ENCODE peak calls at places on chromosomes 13 and 19, in ten cellular contexts. D is RWPE2, Y is sigmoid colon, N is left ventricle myocardium inferior, T is IMR-90, Q is lower lobe of right lung, F is fibroblast of lung, P is BJ, Z is uterus, H is tibial artery. X is an unnamed sample.
A peak's percentile ranks its signal among the peaks of the same experiment; 100 is the strongest.

GRCh38 chr19:755063-755462 is 4.2 kb downstream of the MISP start:
- DNase-seq in D (no peak), Y (no peak), N (no peak), T (no peak), Q (no peak), F (no peak), P (no peak), Z (no peak), H (no peak), X (no peak)

GRCh38 chr19:984165-984967 is at the start of gene WDR18:
- DNase-seq in D (peak; percentile 87), Y (peak; percentile 97), N (peak; percentile 94), T (peak; percentile 81), Q (peak; percentile 96), F (peak; percentile 83), P (peak; percentile 27), Z (peak; percentile 93), H (peak; percentile 93), X (peak; percentile 80)

GRCh38 chr13:43984292-43984691 is 104.6 kb downstream of the LACC1 start:
- DNase-seq in D (no peak), Y (no peak), N (no peak), T (no peak), Q (no peak), F (no peak), P (no peak), Z (no peak), H (no peak), X (no peak)

GRCh38 chr13:79003989-79004550 is 345.1 kb upstream of the OBI1 start:
- DNase-seq in D (no peak), Y (no peak), N (no peak), T (no peak), Q (no peak), F (no peak), P (no peak), Z (no peak), H (no peak), X (no peak)

GRCh38 chr13:33728271-33729037 is 89.5 kb upstream of the RFC3 start:
- DNase-seq in D (no peak), Y (peak; percentile 65), N (peak; percentile 61), T (no peak), Q (no peak), F (peak; percentile 8), P (no peak), Z (peak; percentile 37), H (peak; percentile 22), X (peak; percentile 8)

GRCh38 chr19:35211545-35212230 is 16.9 kb downstream of the FAM187B start:
- DNase-seq in D (no peak), Y (peak; percentile 72), N (peak; percentile 33), T (no peak), Q (peak; percentile 70), F (no peak), P (no peak), Z (peak; percentile 48), H (peak; percentile 41), X (no peak)

GRCh38 chr13:74288361-74288911 is 154.2 kb upstream of the KLF12 start:
- DNase-seq in D (no peak), Y (peak; percentile 66), N (peak; percentile 26), T (no peak), Q (no peak), F (peak; percentile 14), P (no peak), Z (peak; percentile 25), H (no peak), X (no peak)

GRCh38 chr19:52786078-52786463 is 520 bp downstream of the ZNF600 start:
- DNase-seq in D (peak; percentile 63), Y (no peak), N (no peak), T (no peak), Q (no peak), F (no peak), P (no peak), Z (peak; percentile 15), H (no peak), X (no peak)

GRCh38 chr19:51485960-51486359 is 7.6 kb downstream of the CEACAM18 start:
- DNase-seq in D (no peak), Y (no peak), N (no peak), T (no peak), Q (no peak), F (no peak), P (no peak), Z (no peak), H (no peak), X (no peak)

GRCh38 chr13:99905224-99905623 is 66.3 kb downstream of the ZIC5 start:
- DNase-seq in D (no peak), Y (no peak), N (no peak), T (no peak), Q (no peak), F (no peak), P (no peak), Z (no peak), H (no peak), X (no peak)

GRCh38 chr19:49803529-49803856 is 9.6 kb downstream of the FUZ start:
- DNase-seq in D (peak; percentile 48), Y (no peak), N (no peak), T (no peak), Q (no peak), F (no peak), P (no peak), Z (no peak), H (no peak), X (no peak)

GRCh38 chr19:49800771-49801170 is 12.3 kb downstream of the FUZ start:
- DNase-seq in D (no peak), Y (no peak), N (no peak), T (no peak), Q (no peak), F (no peak), P (no peak), Z (no peak), H (no peak), X (no peak)

GRCh38 chr19:49802836-49803528 is 10.1 kb downstream of the FUZ start:
- DNase-seq in D (peak; percentile 66), Y (no peak), N (no peak), T (no peak), Q (no peak), F (no peak), P (no peak), Z (peak; percentile 44), H (no peak), X (no peak)

GRCh38 chr19:49801401-49801888 is 11.6 kb downstream of the FUZ start:
- DNase-seq in D (peak; percentile 58), Y (no peak), N (no peak), T (no peak), Q (no peak), F (no peak), P (no peak), Z (no peak), H (no peak), X (no peak)

GRCh38 chr19:49801966-49802661 is 11.0 kb downstream of the FUZ start:
- DNase-seq in D (peak; percentile 68), Y (peak; percentile 98), N (peak; percentile 94), T (peak; percentile 86), Q (no peak), F (peak; percentile 89), P (peak; percentile 29), Z (peak; percentile 96), H (peak; percentile 96), X (peak; percentile 84)
- H3K4me3 ChIP-seq in D (no peak overlapping the region), Y (peak overlapping the region; percentile 40), N (peak overlapping the region; percentile 59), T (peak overlapping the region; percentile 48), Q (peak overlapping the region; percentile 31), F (peak overlapping the region; percentile 62), P (peak overlapping the region; percentile 46), Z (peak overlapping the region; percentile 36), H (peak overlapping the region; percentile 24), X (peak overlapping the region; percentile 45)

GRCh38 chr19:7382694-7383093 is 34.0 kb downstream of the ARHGEF18 start:
- DNase-seq in D (no peak), Y (no peak), N (no peak), T (no peak), Q (no peak), F (no peak), P (no peak), Z (no peak), H (no peak), X (no peak)

GRCh38 chr19:7385062-7385461 is 36.3 kb downstream of the ARHGEF18 start:
- DNase-seq in D (no peak), Y (no peak), N (no peak), T (no peak), Q (peak; percentile 25), F (no peak), P (no peak), Z (no peak), H (no peak), X (no peak)

GRCh38 chr19:7383284-7383683 is 34.5 kb downstream of the ARHGEF18 start:
- DNase-seq in D (no peak), Y (no peak), N (no peak), T (no peak), Q (no peak), F (no peak), P (no peak), Z (no peak), H (no peak), X (no peak)

GRCh38 chr19:7386769-7387168 is 38.0 kb downstream of the ARHGEF18 start:
- DNase-seq in D (no peak), Y (no peak), N (no peak), T (no peak), Q (peak; percentile 15), F (no peak), P (no peak), Z (no peak), H (no peak), X (no peak)

DNA sequence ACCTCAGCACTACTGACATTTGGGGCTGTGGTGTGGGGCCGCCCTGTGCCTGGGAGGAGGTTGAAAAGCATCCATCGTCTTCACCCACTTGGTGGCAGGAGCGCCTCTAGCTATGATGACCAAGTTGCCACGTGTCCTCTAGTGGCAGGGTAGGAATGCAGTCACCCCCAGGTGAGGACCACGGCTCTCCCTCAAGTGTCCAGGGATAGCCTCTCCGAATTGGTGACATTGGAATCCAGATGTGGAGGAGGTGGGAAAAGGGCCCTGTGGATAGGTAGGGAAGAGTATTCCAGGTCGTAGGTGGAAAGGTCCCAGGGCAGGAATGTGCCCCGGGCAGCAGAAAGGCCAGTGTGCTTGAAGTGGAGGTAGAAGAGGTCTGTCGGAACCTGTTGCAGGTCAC is 37.6 kb downstream of the ARHGEF18 start:
- DNase-seq in D (no peak), Y (no peak), N (no peak), T (no peak), Q (peak; percentile 44), F (no peak), P (no peak), Z (no peak), H (no peak), X (no peak)
- TF ChIP-seq CTCF in D (peak; percentile 37), Y (no peak), N (no peak), T (no peak), Q (no peak), F (no peak), P (no peak), Z (no peak), H (no peak), X (no peak)

GRCh38 chr13:114161644-114162532 is 17.2 kb upstream of the CFAP97D2 start:
- DNase-seq in D (peak; percentile 27), Y (no peak), N (peak; percentile 55), T (peak; percentile 19), Q (peak; percentile 78), F (peak; percentile 49), P (no peak), Z (peak; percentile 58), H (peak; percentile 58), X (peak; percentile 47)
- H3K4me3 ChIP-seq in D (no peak overlapping the region), Y (no peak overlapping the region), N (no peak overlapping the region), T (no peak overlapping the region), Q (peak overlapping the region; percentile 28), F (peak overlapping the region; percentile 1), P (no peak overlapping the region), Z (no peak overlapping the region), H (no peak overlapping the region), X (peak overlapping the region; percentile 26)

DNA sequence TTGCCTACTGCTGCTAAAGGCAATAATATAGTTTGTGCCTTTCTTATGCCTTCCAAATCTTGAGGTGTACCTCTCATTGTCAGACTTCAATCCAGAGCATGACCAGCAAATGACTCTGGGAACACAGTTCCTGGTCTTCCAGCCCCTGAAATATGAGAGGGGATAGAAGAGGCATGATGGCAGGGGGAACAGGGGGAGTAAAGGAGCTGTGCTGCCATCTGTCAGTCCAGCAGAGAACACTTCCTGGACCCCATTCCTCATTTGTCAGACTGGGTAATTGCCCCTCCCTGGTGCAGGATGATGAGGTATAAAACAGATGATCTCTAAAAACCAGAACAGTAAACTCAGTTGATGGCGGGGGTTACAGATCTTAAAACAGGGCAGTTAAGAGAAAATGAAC is 618.7 kb downstream of the DIAPH3 start:
- DNase-seq in D (no peak), Y (no peak), N (no peak), T (no peak), Q (no peak), F (no peak), P (no peak), Z (no peak), H (no peak), X (no peak)
- TF ChIP-seq CTCF in D (no peak), Y (no peak), N (no peak), T (no peak), Q (no peak), F (no peak), P (no peak), Z (no peak), H (no peak), X (no peak)

X was measured in AG10803.